ENCODE peak calls at places on chromosome 19, in six cellular contexts. One of them, this sample, is unnamed.

GRCh38 chr19:30555075-30555787 is 183.0 kb downstream of the ZNF536 start:
- DNase-seq in H1: no peak
- DNase-seq in erythroblast: no peak
- DNase-seq in prostate gland: no peak
- DNase-seq in esophagus squamous epithelium: no peak
- DNase-seq in suprapubic skin: no peak
- DNase-seq in this sample: no peak

GRCh38 chr19:23718802-23719201 is 31.8 kb upstream of the ZNF675 start:
- DNase-seq in H1: no peak
- DNase-seq in erythroblast: no peak
- DNase-seq in prostate gland: no peak
- DNase-seq in esophagus squamous epithelium: no peak
- DNase-seq in suprapubic skin: no peak
- DNase-seq in this sample: no peak

GRCh38 chr19:33302974-33303790 is 848 bp upstream of the CEBPA start:
- DNase-seq in H1: peak; percentile 70
- DNase-seq in erythroblast: peak; percentile 31
- DNase-seq in prostate gland: peak; percentile 53
- DNase-seq in esophagus squamous epithelium: no peak
- DNase-seq in suprapubic skin: no peak
- DNase-seq in this sample: peak; percentile 56

GRCh38 chr19:30545752-30546151 is 173.6 kb downstream of the ZNF536 start:
- DNase-seq in H1: no peak
- DNase-seq in erythroblast: no peak
- DNase-seq in prostate gland: no peak
- DNase-seq in esophagus squamous epithelium: no peak
- DNase-seq in suprapubic skin: no peak
- DNase-seq in this sample: no peak

GRCh38 chr19:56170261-56170660 is 5.5 kb upstream of the GALP start:
- DNase-seq in H1: no peak
- DNase-seq in erythroblast: no peak
- DNase-seq in prostate gland: no peak
- DNase-seq in esophagus squamous epithelium: no peak
- DNase-seq in suprapubic skin: no peak
- DNase-seq in this sample: no peak

GRCh38 chr19:58059003-58059671 is at the start of gene ZNF135:
- DNase-seq in H1: peak; percentile 90
- DNase-seq in erythroblast: no peak
- DNase-seq in prostate gland: peak; percentile 80
- DNase-seq in esophagus squamous epithelium: peak; percentile 17
- DNase-seq in suprapubic skin: peak; percentile 89
- DNase-seq in this sample: peak; percentile 93

GRCh38 chr19:10776900-10777650 is 58.9 kb downstream of the TMED1 start:
- DNase-seq in H1: no peak
- DNase-seq in erythroblast: no peak
- DNase-seq in prostate gland: no peak
- DNase-seq in esophagus squamous epithelium: no peak
- DNase-seq in suprapubic skin: no peak
- DNase-seq in this sample: no peak

GRCh38 chr19:16571689-16572331 is 405 bp downstream of the SLC35E1 start:
- DNase-seq in H1: peak; percentile 58
- DNase-seq in erythroblast: peak; percentile 68
- DNase-seq in prostate gland: peak; percentile 23
- DNase-seq in esophagus squamous epithelium: no peak
- DNase-seq in suprapubic skin: no peak
- DNase-seq in this sample: no peak

GRCh38 chr19:6020972-6021805 is 43.2 kb upstream of the RANBP3 start:
- DNase-seq in H1: no peak
- DNase-seq in erythroblast: no peak
- DNase-seq in prostate gland: peak; percentile 87
- DNase-seq in esophagus squamous epithelium: no peak
- DNase-seq in suprapubic skin: no peak
- DNase-seq in this sample: no peak

GRCh38 chr19:47356900-47357299 is 7.8 kb downstream of the DHX34 start:
- DNase-seq in H1: no peak
- DNase-seq in erythroblast: no peak
- DNase-seq in prostate gland: no peak
- DNase-seq in esophagus squamous epithelium: no peak
- DNase-seq in suprapubic skin: no peak
- DNase-seq in this sample: no peak

GRCh38 chr19:30666301-30666803 is 294.2 kb downstream of the ZNF536 start:
- DNase-seq in H1: peak; percentile 86
- DNase-seq in erythroblast: no peak
- DNase-seq in prostate gland: no peak
- DNase-seq in esophagus squamous epithelium: no peak
- DNase-seq in suprapubic skin: no peak
- DNase-seq in this sample: no peak

GRCh38 chr19:36142046-36142445 is 2.2 kb downstream of the CAPNS1 start:
- DNase-seq in H1: no peak
- DNase-seq in erythroblast: no peak
- DNase-seq in prostate gland: no peak
- DNase-seq in esophagus squamous epithelium: no peak
- DNase-seq in suprapubic skin: no peak
- DNase-seq in this sample: no peak

GRCh38 chr19:28508666-28509065 is 704.3 kb downstream of the UQCRFS1 start:
- DNase-seq in H1: peak; percentile 8
- DNase-seq in erythroblast: no peak
- DNase-seq in prostate gland: no peak
- DNase-seq in esophagus squamous epithelium: no peak
- DNase-seq in suprapubic skin: no peak
- DNase-seq in this sample: no peak

GRCh38 chr19:44582581-44583265 is 30.6 kb upstream of the IGSF23 start:
- DNase-seq in H1: peak; percentile 91
- DNase-seq in erythroblast: peak; percentile 32
- DNase-seq in prostate gland: no peak
- DNase-seq in esophagus squamous epithelium: no peak
- DNase-seq in suprapubic skin: no peak
- DNase-seq in this sample: peak; percentile 49

GRCh38 chr19:5106971-5107370 is 138.1 kb downstream of the KDM4B start:
- DNase-seq in H1: no peak
- DNase-seq in erythroblast: no peak
- DNase-seq in prostate gland: no peak
- DNase-seq in esophagus squamous epithelium: no peak
- DNase-seq in suprapubic skin: no peak
- DNase-seq in this sample: no peak

GRCh38 chr19:3868770-3869456 is at the start of gene ZFR2:
- DNase-seq in H1: peak; percentile 91
- DNase-seq in erythroblast: no peak
- DNase-seq in prostate gland: no peak
- DNase-seq in esophagus squamous epithelium: no peak
- DNase-seq in suprapubic skin: no peak
- DNase-seq in this sample: no peak

GRCh38 chr19:5588906-5589676 is 21.3 kb upstream of the TINCR start:
- DNase-seq in H1: no peak
- DNase-seq in erythroblast: no peak
- DNase-seq in prostate gland: no peak
- DNase-seq in esophagus squamous epithelium: no peak
- DNase-seq in suprapubic skin: no peak
- DNase-seq in this sample: no peak

GRCh38 chr19:14673088-14673487 is 1.6 kb downstream of the ADGRE3 start:
- DNase-seq in H1: no peak
- DNase-seq in erythroblast: peak; percentile 58
- DNase-seq in prostate gland: no peak
- DNase-seq in esophagus squamous epithelium: no peak
- DNase-seq in suprapubic skin: no peak
- DNase-seq in this sample: no peak

GRCh38 chr19:53942001-53942786 is 20.5 kb upstream of the CACNG8 start:
- DNase-seq in H1: peak; percentile 100
- DNase-seq in erythroblast: peak; percentile 34
- DNase-seq in prostate gland: no peak
- DNase-seq in esophagus squamous epithelium: no peak
- DNase-seq in suprapubic skin: no peak
- DNase-seq in this sample: no peak

GRCh38 chr19:44050740-44051653 is 839 bp upstream of the ZNF223 start:
- DNase-seq in H1: no peak
- DNase-seq in erythroblast: peak; percentile 59
- DNase-seq in prostate gland: no peak
- DNase-seq in esophagus squamous epithelium: no peak
- DNase-seq in suprapubic skin: no peak
- DNase-seq in this sample: no peak

GRCh38 chr19:39083983-39084731 is at the start of gene ACP7:
- DNase-seq in H1: peak; percentile 71
- DNase-seq in erythroblast: no peak
- DNase-seq in prostate gland: no peak
- DNase-seq in esophagus squamous epithelium: no peak
- DNase-seq in suprapubic skin: no peak
- DNase-seq in this sample: no peak

GRCh38 chr19:52370341-52370710 is 603 bp downstream of the ZNF880 start:
- DNase-seq in H1: no peak
- DNase-seq in erythroblast: no peak
- DNase-seq in prostate gland: no peak
- DNase-seq in esophagus squamous epithelium: no peak
- DNase-seq in suprapubic skin: no peak
- DNase-seq in this sample: no peak

GRCh38 chr19:15265214-15265613 is 33.0 kb upstream of the EPHX3 start:
- DNase-seq in H1: no peak
- DNase-seq in erythroblast: no peak
- DNase-seq in prostate gland: no peak
- DNase-seq in esophagus squamous epithelium: no peak
- DNase-seq in suprapubic skin: no peak
- DNase-seq in this sample: no peak

GRCh38 chr19:39497850-39498261 is 891 bp upstream of the DLL3 start:
- DNase-seq in H1: peak; percentile 85
- DNase-seq in erythroblast: peak; percentile 38
- DNase-seq in prostate gland: no peak
- DNase-seq in esophagus squamous epithelium: no peak
- DNase-seq in suprapubic skin: no peak
- DNase-seq in this sample: no peak

GRCh38 chr19:29658221-29658991 is 6.9 kb upstream of the PLEKHF1 start:
- DNase-seq in H1: no peak
- DNase-seq in erythroblast: no peak
- DNase-seq in prostate gland: no peak
- DNase-seq in esophagus squamous epithelium: no peak
- DNase-seq in suprapubic skin: no peak
- DNase-seq in this sample: no peak

DNA sequence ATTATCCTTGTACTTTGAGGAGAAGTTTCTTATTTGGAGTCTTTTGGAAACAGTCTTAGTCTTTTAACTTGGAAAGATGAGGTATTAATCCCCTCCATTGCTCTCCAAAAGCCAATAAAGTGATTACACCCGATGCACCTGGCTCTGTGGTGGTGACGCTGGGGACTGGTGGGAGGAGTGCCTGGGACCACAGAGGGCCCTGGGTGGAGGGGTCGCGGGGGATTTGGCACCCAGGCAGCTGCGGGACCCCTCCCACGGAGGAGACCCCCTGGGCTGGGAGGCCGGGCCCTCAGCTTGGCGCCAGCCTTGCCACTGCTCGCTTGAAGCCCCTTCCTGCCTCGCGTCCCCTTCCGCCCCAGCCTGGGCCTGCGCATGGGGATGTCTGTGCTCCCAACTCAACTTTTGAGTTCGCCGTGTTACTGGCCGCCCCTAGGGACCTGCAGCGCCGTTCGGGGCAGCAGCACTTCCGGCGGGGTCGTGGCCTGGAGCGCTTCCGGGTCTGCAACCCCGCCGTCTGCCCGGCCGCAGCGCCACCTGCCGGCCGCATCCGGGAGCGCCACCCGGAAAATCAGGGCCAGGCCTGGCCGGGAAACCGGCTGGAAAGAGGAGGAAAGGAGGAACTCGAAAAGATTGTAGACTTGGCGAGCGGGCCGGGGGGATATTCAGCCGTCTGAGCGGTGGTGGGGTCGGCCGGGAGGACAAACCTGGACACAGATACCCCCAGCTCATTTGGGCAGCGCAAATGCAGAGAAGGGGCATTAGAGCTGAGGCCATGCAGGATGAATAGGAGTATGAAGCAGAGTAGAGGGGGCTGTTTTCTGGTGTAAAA is 8.4 kb downstream of the PEAK3 start:
- DNase-seq in H1: peak; percentile 98
- DNase-seq in erythroblast: peak; percentile 91
- DNase-seq in prostate gland: peak; percentile 47
- DNase-seq in esophagus squamous epithelium: no peak
- DNase-seq in suprapubic skin: no peak
- DNase-seq in this sample: peak; percentile 81
- TF ChIP-seq POLR2A in H1: peak; percentile 68
- TF ChIP-seq POLR2A in erythroblast: no peak
- TF ChIP-seq POLR2A in prostate gland: peak; percentile 14
- TF ChIP-seq POLR2A in esophagus squamous epithelium: peak; percentile 47
- TF ChIP-seq POLR2A in suprapubic skin: peak; percentile 10
- TF ChIP-seq POLR2A in this sample: no peak

GRCh38 chr19:48870048-48870447 is 1.6 kb upstream of the PLEKHA4 start:
- DNase-seq in H1: no peak
- DNase-seq in erythroblast: no peak
- DNase-seq in prostate gland: no peak
- DNase-seq in esophagus squamous epithelium: no peak
- DNase-seq in suprapubic skin: no peak
- DNase-seq in this sample: no peak

GRCh38 chr19:48867922-48868195 is 558 bp downstream of the PLEKHA4 start:
- DNase-seq in H1: no peak
- DNase-seq in erythroblast: no peak
- DNase-seq in prostate gland: no peak
- DNase-seq in esophagus squamous epithelium: no peak
- DNase-seq in suprapubic skin: no peak
- DNase-seq in this sample: no peak

GRCh38 chr19:48867119-48867921 is 1.1 kb downstream of the PLEKHA4 start:
- DNase-seq in H1: no peak
- DNase-seq in erythroblast: peak; percentile 87
- DNase-seq in prostate gland: no peak
- DNase-seq in esophagus squamous epithelium: no peak
- DNase-seq in suprapubic skin: no peak
- DNase-seq in this sample: no peak

GRCh38 chr19:48866692-48867091 is 1.7 kb downstream of the PLEKHA4 start:
- DNase-seq in H1: no peak
- DNase-seq in erythroblast: no peak
- DNase-seq in prostate gland: no peak
- DNase-seq in esophagus squamous epithelium: no peak
- DNase-seq in suprapubic skin: no peak
- DNase-seq in this sample: no peak

GRCh38 chr19:48868196-48868886 is at the start of gene PLEKHA4:
- DNase-seq in H1: peak; percentile 58
- DNase-seq in erythroblast: no peak
- DNase-seq in prostate gland: no peak
- DNase-seq in esophagus squamous epithelium: no peak
- DNase-seq in suprapubic skin: peak; percentile 86
- DNase-seq in this sample: peak; percentile 84
- TF ChIP-seq POLR2A in H1: no peak
- TF ChIP-seq POLR2A in erythroblast: no peak
- TF ChIP-seq POLR2A in prostate gland: peak; percentile 59
- TF ChIP-seq POLR2A in esophagus squamous epithelium: no peak
- TF ChIP-seq POLR2A in suprapubic skin: peak; percentile 18
- TF ChIP-seq POLR2A in this sample: no peak

GRCh38 chr19:19627716-19628498 is at the start of gene LPAR2:
- DNase-seq in H1: peak; percentile 89
- DNase-seq in erythroblast: no peak
- DNase-seq in prostate gland: peak; percentile 69
- DNase-seq in esophagus squamous epithelium: no peak
- DNase-seq in suprapubic skin: no peak
- DNase-seq in this sample: no peak
- TF ChIP-seq POLR2A in H1: peak; percentile 66
- TF ChIP-seq POLR2A in erythroblast: no peak
- TF ChIP-seq POLR2A in prostate gland: peak; percentile 39
- TF ChIP-seq POLR2A in esophagus squamous epithelium: no peak
- TF ChIP-seq POLR2A in suprapubic skin: no peak
- TF ChIP-seq POLR2A in this sample: no peak

GRCh38 chr19:50371914-50372475 is 4.3 kb upstream of the NR1H2 start:
- DNase-seq in H1: no peak
- DNase-seq in erythroblast: no peak
- DNase-seq in prostate gland: no peak
- DNase-seq in esophagus squamous epithelium: no peak
- DNase-seq in suprapubic skin: no peak
- DNase-seq in this sample: no peak

GRCh38 chr19:50365434-50366306 is at the start of gene NAPSA:
- DNase-seq in H1: no peak
- DNase-seq in erythroblast: no peak
- DNase-seq in prostate gland: no peak
- DNase-seq in esophagus squamous epithelium: no peak
- DNase-seq in suprapubic skin: no peak
- DNase-seq in this sample: no peak

GRCh38 chr19:50368649-50369570 is 3.5 kb upstream of the NAPSA start:
- DNase-seq in H1: peak; percentile 95
- DNase-seq in erythroblast: peak; percentile 88
- DNase-seq in prostate gland: peak; percentile 84
- DNase-seq in esophagus squamous epithelium: no peak
- DNase-seq in suprapubic skin: peak; percentile 92
- DNase-seq in this sample: peak; percentile 89
- TF ChIP-seq POLR2A in H1: no peak
- TF ChIP-seq POLR2A in erythroblast: no peak
- TF ChIP-seq POLR2A in prostate gland: no peak
- TF ChIP-seq POLR2A in esophagus squamous epithelium: no peak
- TF ChIP-seq POLR2A in suprapubic skin: no peak
- TF ChIP-seq POLR2A in this sample: no peak